ENCODE peak calls at places on chromosomes 6 and 20, in seven cellular contexts. One of them, this sample, is unnamed.

GRCh38 chr6:52103661-52104060 is 16.2 kb upstream of the PKHD1 start:
- DNase-seq in aorta: no peak
- DNase-seq in OCI-LY7: no peak
- DNase-seq in activated naive CD4-positive, alpha-beta T cell treated with anti-CD3 and anti-CD28 coated beads for 36 hours: no peak
- DNase-seq in activated CD4-positive, alpha-beta T cell treated with anti-CD3 and anti-CD28 coated beads, Interleukin-2, amount 50 U/mL, for 1 hour: no peak
- DNase-seq in effector memory CD8-positive, alpha-beta T cell: no peak
- DNase-seq in renal cortical epithelial cell: no peak
- DNase-seq in this sample: no peak

GRCh38 chr20:49276201-49276894 is 1.5 kb downstream of the ZNFX1 start:
- DNase-seq in renal cortical epithelial cell: peak
- DNase-seq in OCI-LY7: peak
- DNase-seq in aorta: no peak
- DNase-seq in activated naive CD4-positive, alpha-beta T cell treated with anti-CD3 and anti-CD28 coated beads for 36 hours: peak
- DNase-seq in activated CD4-positive, alpha-beta T cell treated with anti-CD3 and anti-CD28 coated beads, Interleukin-2, amount 50 U/mL, for 1 hour: peak
- DNase-seq in effector memory CD8-positive, alpha-beta T cell: no peak
- DNase-seq in this sample: peak

GRCh38 chr6:80541186-80541585 is 434.7 kb downstream of the BCKDHB start:
- DNase-seq in renal cortical epithelial cell: peak
- DNase-seq in OCI-LY7: no peak
- DNase-seq in activated naive CD4-positive, alpha-beta T cell treated with anti-CD3 and anti-CD28 coated beads for 36 hours: peak
- DNase-seq in activated CD4-positive, alpha-beta T cell treated with anti-CD3 and anti-CD28 coated beads, Interleukin-2, amount 50 U/mL, for 1 hour: no peak
- DNase-seq in aorta: no peak
- DNase-seq in effector memory CD8-positive, alpha-beta T cell: no peak
- DNase-seq in this sample: no peak

GRCh38 chr6:128806274-128806673 is 76.7 kb upstream of the LAMA2 start:
- DNase-seq in aorta: no peak
- DNase-seq in renal cortical epithelial cell: peak
- DNase-seq in OCI-LY7: no peak
- DNase-seq in activated CD4-positive, alpha-beta T cell treated with anti-CD3 and anti-CD28 coated beads, Interleukin-2, amount 50 U/mL, for 1 hour: no peak
- DNase-seq in activated naive CD4-positive, alpha-beta T cell treated with anti-CD3 and anti-CD28 coated beads for 36 hours: no peak
- DNase-seq in effector memory CD8-positive, alpha-beta T cell: no peak
- DNase-seq in this sample: no peak

GRCh38 chr6:19697744-19698290 is 139.4 kb upstream of the ID4 start:
- DNase-seq in activated CD4-positive, alpha-beta T cell treated with anti-CD3 and anti-CD28 coated beads, Interleukin-2, amount 50 U/mL, for 1 hour: no peak
- DNase-seq in effector memory CD8-positive, alpha-beta T cell: no peak
- DNase-seq in activated naive CD4-positive, alpha-beta T cell treated with anti-CD3 and anti-CD28 coated beads for 36 hours: no peak
- DNase-seq in aorta: no peak
- DNase-seq in renal cortical epithelial cell: peak
- DNase-seq in OCI-LY7: no peak
- DNase-seq in this sample: no peak

GRCh38 chr6:16670183-16670582 is 91.1 kb downstream of the ATXN1 start:
- DNase-seq in activated CD4-positive, alpha-beta T cell treated with anti-CD3 and anti-CD28 coated beads, Interleukin-2, amount 50 U/mL, for 1 hour: no peak
- DNase-seq in effector memory CD8-positive, alpha-beta T cell: no peak
- DNase-seq in OCI-LY7: no peak
- DNase-seq in aorta: peak
- DNase-seq in renal cortical epithelial cell: peak
- DNase-seq in activated naive CD4-positive, alpha-beta T cell treated with anti-CD3 and anti-CD28 coated beads for 36 hours: no peak
- DNase-seq in this sample: peak

GRCh38 chr6:26020983-26021349 is 58.4 kb downstream of the TRIM38 start:
- DNase-seq in aorta: peak
- DNase-seq in activated CD4-positive, alpha-beta T cell treated with anti-CD3 and anti-CD28 coated beads, Interleukin-2, amount 50 U/mL, for 1 hour: peak
- DNase-seq in effector memory CD8-positive, alpha-beta T cell: peak
- DNase-seq in OCI-LY7: no peak
- DNase-seq in activated naive CD4-positive, alpha-beta T cell treated with anti-CD3 and anti-CD28 coated beads for 36 hours: peak
- DNase-seq in renal cortical epithelial cell: peak
- DNase-seq in this sample: no peak

GRCh38 chr6:33840064-33840926 is 36.5 kb upstream of the MLN start:
- DNase-seq in activated naive CD4-positive, alpha-beta T cell treated with anti-CD3 and anti-CD28 coated beads for 36 hours: peak
- DNase-seq in OCI-LY7: no peak
- DNase-seq in renal cortical epithelial cell: peak
- DNase-seq in effector memory CD8-positive, alpha-beta T cell: no peak
- DNase-seq in activated CD4-positive, alpha-beta T cell treated with anti-CD3 and anti-CD28 coated beads, Interleukin-2, amount 50 U/mL, for 1 hour: no peak
- DNase-seq in aorta: peak
- DNase-seq in this sample: peak

GRCh38 chr6:158043586-158044524 is 62.2 kb downstream of the SYNJ2 start:
- DNase-seq in activated naive CD4-positive, alpha-beta T cell treated with anti-CD3 and anti-CD28 coated beads for 36 hours: no peak
- DNase-seq in aorta: no peak
- DNase-seq in renal cortical epithelial cell: no peak
- DNase-seq in OCI-LY7: no peak
- DNase-seq in activated CD4-positive, alpha-beta T cell treated with anti-CD3 and anti-CD28 coated beads, Interleukin-2, amount 50 U/mL, for 1 hour: no peak
- DNase-seq in effector memory CD8-positive, alpha-beta T cell: no peak
- DNase-seq in this sample: no peak

GRCh38 chr6:49530141-49530775 is 20.2 kb upstream of the C6orf141 start:
- DNase-seq in aorta: no peak
- DNase-seq in renal cortical epithelial cell: no peak
- DNase-seq in activated naive CD4-positive, alpha-beta T cell treated with anti-CD3 and anti-CD28 coated beads for 36 hours: no peak
- DNase-seq in OCI-LY7: no peak
- DNase-seq in effector memory CD8-positive, alpha-beta T cell: no peak
- DNase-seq in activated CD4-positive, alpha-beta T cell treated with anti-CD3 and anti-CD28 coated beads, Interleukin-2, amount 50 U/mL, for 1 hour: no peak
- DNase-seq in this sample: no peak

GRCh38 chr6:31042801-31043200 is 32.5 kb downstream of the MUC22 start:
- DNase-seq in aorta: peak
- DNase-seq in renal cortical epithelial cell: peak
- DNase-seq in activated naive CD4-positive, alpha-beta T cell treated with anti-CD3 and anti-CD28 coated beads for 36 hours: peak
- DNase-seq in effector memory CD8-positive, alpha-beta T cell: peak
- DNase-seq in OCI-LY7: no peak
- DNase-seq in activated CD4-positive, alpha-beta T cell treated with anti-CD3 and anti-CD28 coated beads, Interleukin-2, amount 50 U/mL, for 1 hour: peak
- DNase-seq in this sample: no peak

GRCh38 chr6:132445201-132445951 is 44.1 kb upstream of the MOXD1 start:
- DNase-seq in effector memory CD8-positive, alpha-beta T cell: no peak
- DNase-seq in OCI-LY7: no peak
- DNase-seq in renal cortical epithelial cell: peak
- DNase-seq in activated naive CD4-positive, alpha-beta T cell treated with anti-CD3 and anti-CD28 coated beads for 36 hours: no peak
- DNase-seq in aorta: no peak
- DNase-seq in activated CD4-positive, alpha-beta T cell treated with anti-CD3 and anti-CD28 coated beads, Interleukin-2, amount 50 U/mL, for 1 hour: no peak
- DNase-seq in this sample: no peak

GRCh38 chr20:39070484-39071231 is 108.5 kb downstream of the DHX35 start:
- DNase-seq in OCI-LY7: no peak
- DNase-seq in activated CD4-positive, alpha-beta T cell treated with anti-CD3 and anti-CD28 coated beads, Interleukin-2, amount 50 U/mL, for 1 hour: no peak
- DNase-seq in effector memory CD8-positive, alpha-beta T cell: no peak
- DNase-seq in aorta: no peak
- DNase-seq in renal cortical epithelial cell: peak
- DNase-seq in activated naive CD4-positive, alpha-beta T cell treated with anti-CD3 and anti-CD28 coated beads for 36 hours: no peak
- DNase-seq in this sample: no peak

This sample was measured in CD14-positive monocyte.